ENCODE peak calls at places on chromosomes 11 and 22, in five cellular contexts. O is lower leg skin, X is Calu3, C is AG04449, B is AG10803. Z is an unnamed sample.

GRCh38 chr11:96103721-96104120 is 179.8 kb upstream of the MTMR2 start:
- DNase-seq in O (no peak), B (no peak), X (no peak), C (no peak), Z (no peak)

GRCh38 chr22:24423519-24424000 is 3.8 kb upstream of the ADORA2A start:
- DNase-seq in C (no peak), X (peak; percentile 78), B (no peak), O (no peak), Z (no peak)

GRCh38 chr11:111870887-111871692 is at the start of gene ALG9:
- DNase-seq in O (peak; percentile 76), B (peak; percentile 85), C (peak; percentile 24), X (peak; percentile 76), Z (peak; percentile 88)

GRCh38 chr11:16000065-16000464 is 356.3 kb downstream of the SOX6 start:
- DNase-seq in X (no peak), C (peak; percentile 71), O (no peak), B (peak; percentile 84), Z (no peak)

GRCh38 chr22:45460288-45461109 is 42.2 kb upstream of the FBLN1 start:
- DNase-seq in O (peak; percentile 55), X (no peak), C (no peak), B (peak; percentile 93), Z (no peak)

GRCh38 chr11:69512136-69512535 is 30.7 kb downstream of the LINC01488 start:
- DNase-seq in C (no peak), X (no peak), O (no peak), B (no peak), Z (no peak)

GRCh38 chr11:94828088-94828487 is 59.9 kb downstream of the AMOTL1 start:
- DNase-seq in C (no peak), B (no peak), O (no peak), X (no peak), Z (no peak)

GRCh38 chr11:105269862-105270261 is 130.3 kb upstream of the CARD18 start:
- DNase-seq in O (no peak), C (no peak), B (no peak), X (no peak), Z (no peak)

GRCh38 chr11:109914809-109915653 is 178.2 kb upstream of the ZC3H12C start:
- DNase-seq in O (no peak), X (no peak), B (peak; percentile 49), C (no peak), Z (no peak)

GRCh38 chr22:41353862-41354575 is 27.7 kb upstream of the TEF start:
- DNase-seq in B (no peak), O (no peak), X (no peak), C (no peak), Z (no peak)

GRCh38 chr22:44734278-44734677 is 18.1 kb upstream of the ARHGAP8 start:
- DNase-seq in C (no peak), B (no peak), X (no peak), O (no peak), Z (no peak)

GRCh38 chr22:43392385-43392989 is 19.3 kb upstream of the MPPED1 start:
- DNase-seq in X (no peak), C (no peak), B (no peak), O (no peak), Z (no peak)

GRCh38 chr22:48284671-48285070 is 1522.2 kb downstream of the TBC1D22A start:
- DNase-seq in B (no peak), X (no peak), O (no peak), C (no peak), Z (no peak)

GRCh38 chr22:28917747-28918543 is 34.6 kb downstream of the ZNRF3 start:
- DNase-seq in B (peak; percentile 10), O (no peak), C (no peak), X (no peak), Z (no peak)

GRCh38 chr11:102819491-102819890 is 21.5 kb upstream of the MMP1 start:
- DNase-seq in O (no peak), B (no peak), C (no peak), X (no peak), Z (no peak)
- TF ChIP-seq CTCF in O (no peak), B (no peak), C (no peak), X (no peak), Z (no peak)

GRCh38 chr11:8793114-8793777 is 110.7 kb downstream of the RPL27A start:
- DNase-seq in C (no peak), O (no peak), X (no peak), B (peak; percentile 36), Z (no peak)

GRCh38 chr11:8796926-8797325 is 114.1 kb upstream of the AKIP1 start:
- DNase-seq in O (no peak), C (no peak), X (no peak), B (no peak), Z (no peak)

GRCh38 chr11:8794126-8794525 is 111.5 kb downstream of the RPL27A start:
- DNase-seq in B (no peak), X (no peak), O (no peak), C (no peak), Z (no peak)

GRCh38 chr11:8792636-8793035 is 110.0 kb downstream of the RPL27A start:
- DNase-seq in X (no peak), C (no peak), B (peak; percentile 17), O (no peak), Z (no peak)

GRCh38 chr11:8794677-8795103 is 112.1 kb downstream of the RPL27A start:
- DNase-seq in B (no peak), O (no peak), C (no peak), X (peak; percentile 55), Z (no peak)
- TF ChIP-seq CTCF in B (peak; percentile 19), O (no peak), C (no peak), X (peak; percentile 62), Z (no peak)

GRCh38 chr22:37019309-37020191 is at the start of the genes MPST and TST:
- DNase-seq in X (peak; percentile 75), O (peak; percentile 45), C (no peak), B (peak; percentile 61), Z (no peak)
- TF ChIP-seq CTCF in X (peak; percentile 30), O (no peak), C (no peak), B (no peak), Z (no peak)

DNA sequence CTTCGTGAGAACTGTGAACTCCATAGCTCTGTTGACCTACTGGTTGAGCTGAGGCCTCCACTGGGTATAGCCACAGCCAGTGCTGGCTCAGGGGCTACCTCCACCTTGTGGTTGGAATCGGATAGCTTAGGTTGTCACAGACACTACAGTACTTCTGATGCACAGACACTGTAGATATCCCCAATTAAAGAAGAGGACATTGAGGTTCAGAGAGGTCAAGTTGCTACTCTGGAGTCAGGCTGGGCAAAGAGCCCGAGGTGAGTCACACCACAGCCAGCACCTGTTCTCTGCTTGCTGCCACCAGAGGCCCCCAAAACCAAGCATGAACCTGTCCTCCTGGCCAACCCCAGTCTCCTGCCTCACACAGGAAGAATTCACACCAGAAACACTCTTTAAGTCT is 5.4 kb downstream of the UFD1 start:
- DNase-seq in X (no peak), C (no peak), O (no peak), B (no peak), Z (no peak)
- TF ChIP-seq CTCF in X (no peak), C (no peak), O (no peak), B (peak; percentile 6), Z (no peak)

GRCh38 chr11:11931461-11932055 is 76.9 kb downstream of the DKK3 start:
- DNase-seq in C (no peak), O (peak; percentile 21), X (peak; percentile 20), B (peak; percentile 70), Z (no peak)
- TF ChIP-seq CTCF in C (peak; percentile 40), O (no peak), X (peak; percentile 52), B (peak; percentile 80), Z (no peak)

DNA sequence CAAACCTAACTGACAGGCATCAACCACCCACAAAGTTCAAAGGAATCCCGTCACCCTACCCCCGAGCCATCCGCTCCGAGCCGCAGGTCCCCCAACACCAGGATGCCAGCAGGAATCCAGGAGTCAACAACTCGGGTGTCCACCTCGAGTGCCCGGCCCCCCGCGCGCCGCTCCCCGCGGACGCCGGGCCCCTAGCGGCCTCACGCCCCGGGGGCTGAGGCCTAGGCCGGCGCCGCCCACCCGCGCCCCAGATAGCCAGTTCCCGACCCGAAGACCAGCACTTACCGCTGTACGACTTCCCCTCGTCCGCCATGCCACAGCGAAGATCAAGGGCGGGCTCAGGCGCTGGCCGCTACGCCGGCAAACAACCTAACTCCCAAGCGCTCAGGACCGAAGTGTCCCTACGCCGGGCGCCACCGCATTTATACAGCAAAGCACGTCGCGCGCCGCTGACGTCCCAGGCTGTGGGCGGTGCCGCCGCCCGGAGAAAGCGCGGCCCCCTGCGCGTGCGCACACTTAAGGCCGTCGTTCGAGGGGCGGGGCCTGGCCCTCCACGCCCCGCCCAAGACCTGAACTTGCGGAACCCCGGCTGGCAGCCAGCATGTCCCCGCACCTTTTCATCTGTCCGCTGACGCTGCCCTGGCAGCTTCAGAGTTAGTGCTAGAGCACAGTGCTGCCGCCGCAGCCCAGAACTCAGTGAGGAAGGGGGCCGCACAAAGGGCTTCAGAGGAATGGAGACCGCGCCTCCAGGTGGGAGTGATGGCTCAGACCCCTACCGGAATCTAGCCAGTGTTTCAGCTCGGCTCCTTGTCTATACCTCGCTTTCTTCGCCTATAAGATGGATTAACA is at the start of gene NXF1:
- DNase-seq in X (peak; percentile 95), O (peak; percentile 92), C (peak; percentile 50), B (peak; percentile 92), Z (peak; percentile 93)
- TF ChIP-seq CTCF in X (no peak), O (no peak), C (no peak), B (peak; percentile 29), Z (no peak)

DNA sequence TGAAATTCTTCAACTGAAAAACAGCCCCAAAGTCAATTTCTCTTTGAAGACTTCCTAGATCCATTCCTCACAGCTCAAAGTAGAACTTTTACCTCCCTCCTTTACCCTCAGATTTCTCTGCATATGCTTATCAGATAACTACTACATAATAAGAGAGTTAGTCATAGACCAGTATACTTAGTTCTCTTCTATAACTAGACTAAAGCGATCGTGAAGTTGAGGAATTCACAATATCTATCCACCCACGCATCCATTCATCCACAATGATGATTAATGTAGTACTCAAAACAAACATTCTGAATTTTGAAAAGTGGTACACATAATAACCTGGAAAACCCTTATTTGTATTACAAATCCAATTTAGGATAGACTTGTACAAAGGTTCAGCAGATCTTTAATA is 800.9 kb upstream of the TENM4 start:
- DNase-seq in O (no peak), B (no peak), C (no peak), X (no peak), Z (no peak)
- TF ChIP-seq CTCF in O (no peak), B (no peak), C (no peak), X (no peak), Z (no peak)

DNA sequence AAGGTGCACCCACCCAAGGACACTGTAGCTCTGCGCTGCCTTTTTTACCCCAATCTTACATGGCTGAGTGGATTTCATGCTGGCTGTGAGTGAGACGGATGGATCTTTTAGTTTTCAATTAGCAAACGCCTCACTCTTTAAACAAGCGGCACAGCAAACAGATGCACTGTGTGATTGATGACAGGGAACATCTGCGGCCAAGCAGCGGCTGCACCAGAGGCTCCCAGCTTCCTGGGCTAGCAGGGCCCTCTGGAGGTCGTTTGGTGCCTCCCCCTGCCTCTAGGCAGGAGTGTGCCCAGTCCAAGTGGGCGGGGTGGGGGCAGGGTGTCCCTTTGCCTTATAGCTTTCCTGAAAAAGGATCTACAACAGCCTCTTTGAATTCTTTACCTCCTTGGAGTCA is 2.1 kb upstream of the DRD2 start:
- DNase-seq in B (no peak), X (no peak), O (no peak), C (no peak), Z (no peak)
- TF ChIP-seq CTCF in B (no peak), X (no peak), O (no peak), C (no peak), Z (no peak)